ENCODE peak calls at places on chromosomes 7 and 10, in nine cellular contexts. Z is stimulated activated CD4-positive, alpha-beta T cell treated with anti-CD3 and anti-CD28 coated beads, TNF-alpha, amount 100 ng/mL, for 4 hours; H is skeletal muscle cell; T is activated CD4-positive, alpha-beta T cell treated with anti-CD3 and anti-CD28 coated beads for 4 hours; W is retina; J is germinal center; L is activated gamma-delta T cell treated with anti-CD3 and anti-CD28 coated beads, Interleukin-2, amount 50 U/mL, for 16 hours; U is NCI-H510A treated with DMSO at 0.1 percent for 48 hours; D is astrocyte of the spinal cord. O is an unnamed sample.

GRCh38 chr10:71795248-71795647 is 21.9 kb upstream of the VSIR start:
- DNase-seq in L (no peak), T (no peak), D (peak), H (no peak), W (no peak), U (no peak), J (no peak), Z (no peak), O (peak)

GRCh38 chr10:92290076-92290836 is 622 bp downstream of the CPEB3 start:
- DNase-seq in J (peak), T (peak), Z (peak), D (peak), U (peak), W (no peak), H (no peak), L (peak), O (no peak)

GRCh38 chr10:74544106-74544505 is 282.3 kb upstream of the KAT6B start:
- DNase-seq in D (peak), T (no peak), H (no peak), J (no peak), U (no peak), L (no peak), W (no peak), Z (no peak), O (no peak)

GRCh38 chr7:122384528-122384927 is 80.0 kb upstream of the FEZF1 start:
- DNase-seq in H (no peak), U (no peak), W (no peak), T (no peak), J (no peak), L (no peak), D (no peak), Z (no peak), O (no peak)

GRCh38 chr7:98551541-98552273 is 65.4 kb upstream of the NPTX2 start:
- DNase-seq in T (no peak), W (no peak), U (no peak), D (no peak), H (no peak), Z (no peak), J (no peak), L (no peak), O (no peak)

GRCh38 chr10:94424714-94425337 is 22.5 kb downstream of the TBC1D12 start:
- DNase-seq in T (no peak), Z (no peak), U (no peak), J (no peak), D (no peak), L (no peak), H (no peak), W (no peak), O (no peak)

GRCh38 chr10:112741830-112742402 is 208.1 kb upstream of the TCF7L2 start:
- DNase-seq in H (no peak), U (peak), D (no peak), J (no peak), L (no peak), W (no peak), T (no peak), Z (no peak), O (no peak)

GRCh38 chr10:113216068-113216467 is 266.0 kb downstream of the TCF7L2 start:
- DNase-seq in H (no peak), U (no peak), T (no peak), Z (no peak), W (no peak), J (no peak), D (peak), L (no peak), O (peak)

GRCh38 chr10:122241836-122242235 is 29.3 kb upstream of the BTBD16 start:
- DNase-seq in W (no peak), L (no peak), Z (no peak), T (no peak), D (no peak), J (no peak), U (no peak), H (no peak), O (no peak)

GRCh38 chr10:125523347-125523746 is 159.6 kb downstream of the TEX36 start:
- DNase-seq in H (no peak), L (no peak), D (no peak), J (no peak), T (no peak), Z (no peak), W (no peak), U (no peak), O (no peak)

GRCh38 chr7:155214328-155214986 is 83.2 kb upstream of the INSIG1 start:
- DNase-seq in D (no peak), L (no peak), T (no peak), J (no peak), W (peak), Z (no peak), U (no peak), H (no peak), O (no peak)

GRCh38 chr7:150876817-150877526 is 24.7 kb downstream of the AOC1 start:
- DNase-seq in H (peak), W (peak), L (peak), J (peak), Z (no peak), T (peak), D (peak), U (peak), O (peak)

O was measured in neural progenitor cell.